ENCODE peak calls at places on chromosomes 4 and X, in ten cellular contexts. One of them, this sample, is unnamed.

GRCh38 chrX:25524150-25524549 is 508.4 kb upstream of the ARX start:
- DNase-seq in pancreas: no peak
- DNase-seq in vagina: no peak
- DNase-seq in fibroblast of lung: peak
- DNase-seq in A549: peak
- DNase-seq in endothelial cell: no peak
- DNase-seq in neural crest cell: no peak
- DNase-seq in fibroblast of mammary gland: peak
- DNase-seq in lower leg skin: no peak
- DNase-seq in heart right ventricle: no peak
- DNase-seq in this sample: no peak

GRCh38 chr4:187172340-187172761 is 448.7 kb upstream of the FAT1 start:
- DNase-seq in endothelial cell: no peak
- DNase-seq in vagina: no peak
- DNase-seq in fibroblast of mammary gland: peak
- DNase-seq in A549: no peak
- DNase-seq in lower leg skin: no peak
- DNase-seq in fibroblast of lung: peak
- DNase-seq in neural crest cell: no peak
- DNase-seq in heart right ventricle: no peak
- DNase-seq in pancreas: no peak
- DNase-seq in this sample: no peak

GRCh38 chrX:46582964-46583363 is 9.4 kb downstream of the CHST7 start:
- DNase-seq in pancreas: no peak
- DNase-seq in fibroblast of lung: peak
- DNase-seq in heart right ventricle: no peak
- DNase-seq in A549: no peak
- DNase-seq in endothelial cell: no peak
- DNase-seq in vagina: no peak
- DNase-seq in lower leg skin: peak
- DNase-seq in fibroblast of mammary gland: peak
- DNase-seq in neural crest cell: no peak
- DNase-seq in this sample: no peak

GRCh38 chrX:40996886-40997530 is 88.2 kb upstream of the USP9X start:
- DNase-seq in endothelial cell: no peak
- DNase-seq in lower leg skin: peak
- DNase-seq in fibroblast of mammary gland: peak
- DNase-seq in heart right ventricle: peak
- DNase-seq in vagina: no peak
- DNase-seq in fibroblast of lung: peak
- DNase-seq in A549: peak
- DNase-seq in neural crest cell: no peak
- DNase-seq in pancreas: no peak
- DNase-seq in this sample: no peak

GRCh38 chr4:26717332-26717731 is 133.4 kb downstream of the TBC1D19 start:
- DNase-seq in A549: no peak
- DNase-seq in fibroblast of lung: peak
- DNase-seq in endothelial cell: no peak
- DNase-seq in fibroblast of mammary gland: peak
- DNase-seq in lower leg skin: no peak
- DNase-seq in pancreas: no peak
- DNase-seq in neural crest cell: no peak
- DNase-seq in vagina: no peak
- DNase-seq in heart right ventricle: no peak
- DNase-seq in this sample: no peak

GRCh38 chr4:31918891-31919290 is 1198.7 kb downstream of the PCDH7 start:
- DNase-seq in fibroblast of mammary gland: no peak
- DNase-seq in lower leg skin: no peak
- DNase-seq in A549: no peak
- DNase-seq in vagina: no peak
- DNase-seq in neural crest cell: no peak
- DNase-seq in endothelial cell: no peak
- DNase-seq in pancreas: no peak
- DNase-seq in fibroblast of lung: peak
- DNase-seq in heart right ventricle: no peak
- DNase-seq in this sample: no peak

GRCh38 chr4:187256897-187257296 is 533.2 kb upstream of the FAT1 start:
- DNase-seq in neural crest cell: no peak
- DNase-seq in vagina: no peak
- DNase-seq in lower leg skin: no peak
- DNase-seq in endothelial cell: no peak
- DNase-seq in fibroblast of lung: no peak
- DNase-seq in A549: no peak
- DNase-seq in pancreas: no peak
- DNase-seq in heart right ventricle: no peak
- DNase-seq in fibroblast of mammary gland: no peak
- DNase-seq in this sample: no peak

GRCh38 chrX:129833153-129834004 is 10.3 kb downstream of the ZDHHC9 start:
- DNase-seq in heart right ventricle: no peak
- DNase-seq in lower leg skin: peak
- DNase-seq in fibroblast of mammary gland: peak
- DNase-seq in endothelial cell: no peak
- DNase-seq in pancreas: no peak
- DNase-seq in A549: no peak
- DNase-seq in neural crest cell: no peak
- DNase-seq in fibroblast of lung: peak
- DNase-seq in vagina: no peak
- DNase-seq in this sample: no peak

GRCh38 chr4:144176476-144176875 is 36.0 kb upstream of the GYPA start:
- DNase-seq in fibroblast of lung: peak
- DNase-seq in fibroblast of mammary gland: peak
- DNase-seq in vagina: no peak
- DNase-seq in endothelial cell: no peak
- DNase-seq in pancreas: no peak
- DNase-seq in lower leg skin: no peak
- DNase-seq in heart right ventricle: no peak
- DNase-seq in neural crest cell: no peak
- DNase-seq in A549: no peak
- DNase-seq in this sample: no peak

GRCh38 chr4:121960801-121961200 is 8.9 kb upstream of the TRPC3 start:
- DNase-seq in A549: no peak
- DNase-seq in fibroblast of mammary gland: no peak
- DNase-seq in lower leg skin: no peak
- DNase-seq in pancreas: no peak
- DNase-seq in neural crest cell: no peak
- DNase-seq in heart right ventricle: no peak
- DNase-seq in vagina: no peak
- DNase-seq in fibroblast of lung: no peak
- DNase-seq in endothelial cell: no peak
- DNase-seq in this sample: no peak

GRCh38 chrX:48530736-48531135 is 8.8 kb upstream of the TBC1D25 start:
- DNase-seq in endothelial cell: no peak
- DNase-seq in fibroblast of mammary gland: peak
- DNase-seq in heart right ventricle: no peak
- DNase-seq in fibroblast of lung: no peak
- DNase-seq in vagina: no peak
- DNase-seq in lower leg skin: no peak
- DNase-seq in pancreas: no peak
- DNase-seq in A549: no peak
- DNase-seq in neural crest cell: no peak
- DNase-seq in this sample: no peak

GRCh38 chr4:120327276-120327675 is 260.6 kb upstream of the MAD2L1 start:
- DNase-seq in neural crest cell: no peak
- DNase-seq in endothelial cell: no peak
- DNase-seq in vagina: no peak
- DNase-seq in heart right ventricle: no peak
- DNase-seq in pancreas: no peak
- DNase-seq in lower leg skin: no peak
- DNase-seq in A549: no peak
- DNase-seq in fibroblast of mammary gland: peak
- DNase-seq in fibroblast of lung: no peak
- DNase-seq in this sample: no peak

GRCh38 chr4:112234952-112235609 is 3.5 kb downstream of the AP1AR start:
- DNase-seq in heart right ventricle: peak
- DNase-seq in fibroblast of lung: peak
- DNase-seq in fibroblast of mammary gland: peak
- DNase-seq in neural crest cell: peak
- DNase-seq in A549: peak
- DNase-seq in lower leg skin: no peak
- DNase-seq in vagina: no peak
- DNase-seq in endothelial cell: peak
- DNase-seq in pancreas: peak
- DNase-seq in this sample: no peak

GRCh38 chr4:112236040-112236439 is 4.5 kb downstream of the AP1AR start:
- DNase-seq in pancreas: no peak
- DNase-seq in A549: no peak
- DNase-seq in fibroblast of mammary gland: no peak
- DNase-seq in lower leg skin: no peak
- DNase-seq in fibroblast of lung: no peak
- DNase-seq in vagina: no peak
- DNase-seq in neural crest cell: no peak
- DNase-seq in endothelial cell: no peak
- DNase-seq in heart right ventricle: no peak
- DNase-seq in this sample: no peak

GRCh38 chr4:112230879-112231778 is 458 bp upstream of the AP1AR start:
- DNase-seq in heart right ventricle: peak
- DNase-seq in vagina: peak
- DNase-seq in neural crest cell: peak
- DNase-seq in endothelial cell: peak
- DNase-seq in fibroblast of lung: peak
- DNase-seq in A549: peak
- DNase-seq in pancreas: peak
- DNase-seq in fibroblast of mammary gland: peak
- DNase-seq in lower leg skin: peak
- DNase-seq in this sample: peak

GRCh38 chr4:112231779-112232713 is at the start of gene AP1AR:
- DNase-seq in fibroblast of mammary gland: peak
- DNase-seq in heart right ventricle: peak
- DNase-seq in pancreas: peak
- DNase-seq in fibroblast of lung: peak
- DNase-seq in neural crest cell: peak
- DNase-seq in vagina: peak
- DNase-seq in endothelial cell: peak
- DNase-seq in A549: peak
- DNase-seq in lower leg skin: peak
- DNase-seq in this sample: peak
- TF ChIP-seq CTCF in fibroblast of mammary gland: no peak
- TF ChIP-seq CTCF in heart right ventricle: no peak
- TF ChIP-seq CTCF in pancreas: no peak
- TF ChIP-seq CTCF in fibroblast of lung: peak
- TF ChIP-seq CTCF in neural crest cell: peak
- TF ChIP-seq CTCF in vagina: no peak
- TF ChIP-seq CTCF in endothelial cell: peak
- TF ChIP-seq CTCF in A549: no peak
- TF ChIP-seq CTCF in lower leg skin: no peak
- TF ChIP-seq CTCF in this sample: peak

GRCh38 chr4:109294006-109294405 is 8.5 kb downstream of the COL25A1 start:
- DNase-seq in heart right ventricle: no peak
- DNase-seq in fibroblast of lung: no peak
- DNase-seq in lower leg skin: no peak
- DNase-seq in fibroblast of mammary gland: peak
- DNase-seq in vagina: no peak
- DNase-seq in A549: no peak
- DNase-seq in pancreas: no peak
- DNase-seq in neural crest cell: no peak
- DNase-seq in endothelial cell: peak
- DNase-seq in this sample: no peak
- TF ChIP-seq CTCF in heart right ventricle: no peak
- TF ChIP-seq CTCF in fibroblast of lung: peak
- TF ChIP-seq CTCF in lower leg skin: no peak
- TF ChIP-seq CTCF in fibroblast of mammary gland: peak
- TF ChIP-seq CTCF in vagina: no peak
- TF ChIP-seq CTCF in A549: no peak
- TF ChIP-seq CTCF in pancreas: no peak
- TF ChIP-seq CTCF in neural crest cell: peak
- TF ChIP-seq CTCF in endothelial cell: peak
- TF ChIP-seq CTCF in this sample: no peak

GRCh38 chrX:87578978-87579377 is 61.4 kb downstream of the KLHL4 start:
- DNase-seq in endothelial cell: no peak
- DNase-seq in vagina: no peak
- DNase-seq in A549: no peak
- DNase-seq in pancreas: no peak
- DNase-seq in fibroblast of lung: peak
- DNase-seq in fibroblast of mammary gland: peak
- DNase-seq in heart right ventricle: no peak
- DNase-seq in lower leg skin: no peak
- DNase-seq in neural crest cell: no peak
- DNase-seq in this sample: no peak
- TF ChIP-seq CTCF in endothelial cell: no peak
- TF ChIP-seq CTCF in vagina: no peak
- TF ChIP-seq CTCF in A549: no peak
- TF ChIP-seq CTCF in pancreas: no peak
- TF ChIP-seq CTCF in fibroblast of lung: peak
- TF ChIP-seq CTCF in fibroblast of mammary gland: peak
- TF ChIP-seq CTCF in heart right ventricle: no peak
- TF ChIP-seq CTCF in lower leg skin: no peak
- TF ChIP-seq CTCF in neural crest cell: peak
- TF ChIP-seq CTCF in this sample: no peak

GRCh38 chr4:4810365-4810764 is 49.1 kb upstream of the MSX1 start:
- DNase-seq in neural crest cell: no peak
- DNase-seq in A549: no peak
- DNase-seq in pancreas: no peak
- DNase-seq in endothelial cell: no peak
- DNase-seq in heart right ventricle: no peak
- DNase-seq in vagina: no peak
- DNase-seq in fibroblast of lung: no peak
- DNase-seq in fibroblast of mammary gland: no peak
- DNase-seq in lower leg skin: peak
- DNase-seq in this sample: no peak

GRCh38 chr4:4803216-4803903 is 56.1 kb upstream of the MSX1 start:
- DNase-seq in pancreas: no peak
- DNase-seq in A549: no peak
- DNase-seq in heart right ventricle: no peak
- DNase-seq in vagina: no peak
- DNase-seq in lower leg skin: no peak
- DNase-seq in endothelial cell: no peak
- DNase-seq in neural crest cell: no peak
- DNase-seq in fibroblast of lung: no peak
- DNase-seq in fibroblast of mammary gland: no peak
- DNase-seq in this sample: no peak

GRCh38 chr4:4803904-4804296 is 55.6 kb upstream of the MSX1 start:
- DNase-seq in vagina: no peak
- DNase-seq in pancreas: no peak
- DNase-seq in neural crest cell: no peak
- DNase-seq in heart right ventricle: no peak
- DNase-seq in fibroblast of mammary gland: no peak
- DNase-seq in A549: no peak
- DNase-seq in fibroblast of lung: no peak
- DNase-seq in lower leg skin: no peak
- DNase-seq in endothelial cell: no peak
- DNase-seq in this sample: no peak

GRCh38 chr4:4801013-4801412 is 58.5 kb upstream of the MSX1 start:
- DNase-seq in lower leg skin: no peak
- DNase-seq in neural crest cell: no peak
- DNase-seq in fibroblast of mammary gland: no peak
- DNase-seq in pancreas: no peak
- DNase-seq in endothelial cell: no peak
- DNase-seq in vagina: no peak
- DNase-seq in fibroblast of lung: no peak
- DNase-seq in A549: no peak
- DNase-seq in heart right ventricle: no peak
- DNase-seq in this sample: no peak

DNA sequence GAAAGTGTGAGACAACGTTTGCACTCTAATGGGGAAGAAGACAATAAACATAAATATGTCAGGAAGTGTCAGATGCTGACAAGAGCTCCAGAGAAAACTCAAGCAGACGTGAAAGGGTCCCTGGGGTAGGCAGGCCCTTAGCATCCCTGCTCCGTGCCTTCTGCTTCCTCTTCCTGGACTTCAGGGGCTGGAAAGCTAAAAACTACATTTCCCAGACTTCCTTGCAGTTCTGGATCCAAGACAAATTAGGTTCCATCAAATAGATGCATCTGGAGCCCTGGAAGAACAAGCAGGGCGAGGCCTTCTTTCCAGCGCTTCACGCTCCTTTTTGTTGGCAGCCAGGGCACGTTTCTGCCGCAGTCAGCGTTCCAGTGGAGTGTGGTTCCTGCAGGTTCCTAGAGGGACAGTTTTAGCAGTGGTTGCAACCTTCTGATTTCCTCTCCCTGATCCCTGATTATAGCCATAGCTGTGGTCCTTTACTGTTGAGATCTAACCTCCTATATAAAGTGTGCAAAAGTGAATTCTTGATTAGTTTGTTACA is 53.6 kb upstream of the MSX1 start:
- DNase-seq in vagina: no peak
- DNase-seq in A549: no peak
- DNase-seq in neural crest cell: no peak
- DNase-seq in endothelial cell: no peak
- DNase-seq in pancreas: no peak
- DNase-seq in lower leg skin: no peak
- DNase-seq in fibroblast of lung: no peak
- DNase-seq in fibroblast of mammary gland: no peak
- DNase-seq in heart right ventricle: no peak
- DNase-seq in this sample: no peak
- TF ChIP-seq CTCF in vagina: no peak
- TF ChIP-seq CTCF in A549: no peak
- TF ChIP-seq CTCF in neural crest cell: no peak
- TF ChIP-seq CTCF in endothelial cell: no peak
- TF ChIP-seq CTCF in pancreas: no peak
- TF ChIP-seq CTCF in lower leg skin: no peak
- TF ChIP-seq CTCF in fibroblast of lung: no peak
- TF ChIP-seq CTCF in fibroblast of mammary gland: no peak
- TF ChIP-seq CTCF in heart right ventricle: no peak
- TF ChIP-seq CTCF in this sample: no peak